ENCODE peak calls at places on chromosomes 4 and X, in eight cellular contexts. V is mucosa of descending colon, H is CD14-positive monocyte, I is endothelial cell, J is Calu3, S is dorsolateral prefrontal cortex, O is ovary, L is GM10248. N is an unnamed sample.

GRCh38 chr4:77586953-77587383 is 18.7 kb upstream of the CXCL13 start:
- DNase-seq in I (no peak), O (no peak), H (peak), V (no peak), J (peak), S (no peak), L (peak), N (no peak)

GRCh38 chr4:152408514-152409327 is 127.2 kb downstream of the FBXW7 start:
- DNase-seq in S (no peak), I (peak), J (no peak), O (no peak), L (peak), H (no peak), V (peak), N (no peak)

GRCh38 chrX:65420154-65420553 is 114.4 kb downstream of the LAS1L start:
- DNase-seq in V (no peak), J (no peak), O (no peak), S (no peak), L (no peak), H (no peak), I (no peak), N (no peak)

GRCh38 chr4:139085141-139085540 is 69.6 kb downstream of the NOCT start:
- DNase-seq in J (no peak), L (no peak), O (no peak), S (no peak), V (no peak), H (no peak), I (no peak), N (no peak)

GRCh38 chr4:72471816-72472215 is 97.2 kb downstream of the ADAMTS3 start:
- DNase-seq in I (no peak), S (no peak), V (no peak), H (no peak), L (no peak), J (no peak), O (no peak), N (no peak)

GRCh38 chr4:92714640-92715039 is 410.9 kb downstream of the GRID2 start:
- DNase-seq in L (no peak), V (no peak), S (no peak), H (no peak), J (no peak), I (no peak), O (no peak), N (no peak)

GRCh38 chrX:151715735-151716134 is at the start of gene FATE1:
- DNase-seq in L (no peak), V (no peak), H (no peak), J (no peak), I (no peak), S (no peak), O (no peak), N (no peak)

GRCh38 chr4:77010841-77011354 is 61.3 kb downstream of the SEPTIN11 start:
- DNase-seq in V (no peak), J (no peak), O (no peak), S (no peak), H (no peak), L (no peak), I (no peak), N (no peak)

GRCh38 chr4:75248770-75249467 is 265.3 kb downstream of the RCHY1 start:
- DNase-seq in O (no peak), H (no peak), S (no peak), I (peak), V (no peak), J (peak), L (no peak), N (no peak)

GRCh38 chr4:189304755-189305154 is 635.9 kb upstream of the FRG1 start:
- DNase-seq in S (no peak), H (no peak), J (no peak), V (no peak), O (no peak), L (no peak), I (no peak), N (no peak)

GRCh38 chr4:13527983-13528822 is 16.1 kb downstream of the NKX3-2 start:
- DNase-seq in L (peak), V (no peak), I (no peak), S (no peak), J (no peak), H (no peak), O (no peak), N (no peak)

GRCh38 chr4:15361529-15361928 is 66.3 kb upstream of the C1QTNF7 start:
- DNase-seq in I (no peak), H (no peak), S (no peak), V (no peak), L (no peak), O (no peak), J (no peak), N (no peak)

GRCh38 chr4:91325495-91325894 is 978.3 kb upstream of the GRID2 start:
- DNase-seq in I (no peak), V (no peak), S (no peak), L (no peak), J (peak), H (no peak), O (no peak), N (no peak)

GRCh38 chrX:141405486-141405877 is 163.2 kb upstream of the SPANXC start:
- DNase-seq in J (no peak), H (no peak), V (no peak), L (no peak), O (no peak), I (no peak), S (no peak), N (no peak)

GRCh38 chr4:109559625-109559982 is 442 bp upstream of the MCUB start:
- DNase-seq in O (peak), S (no peak), I (peak), V (no peak), L (no peak), H (no peak), J (no peak), N (no peak)

GRCh38 chr4:147789596-147789995 is 57.7 kb downstream of the ARHGAP10 start:
- DNase-seq in H (no peak), S (no peak), I (no peak), O (no peak), V (no peak), J (no peak), L (no peak), N (no peak)

DNA sequence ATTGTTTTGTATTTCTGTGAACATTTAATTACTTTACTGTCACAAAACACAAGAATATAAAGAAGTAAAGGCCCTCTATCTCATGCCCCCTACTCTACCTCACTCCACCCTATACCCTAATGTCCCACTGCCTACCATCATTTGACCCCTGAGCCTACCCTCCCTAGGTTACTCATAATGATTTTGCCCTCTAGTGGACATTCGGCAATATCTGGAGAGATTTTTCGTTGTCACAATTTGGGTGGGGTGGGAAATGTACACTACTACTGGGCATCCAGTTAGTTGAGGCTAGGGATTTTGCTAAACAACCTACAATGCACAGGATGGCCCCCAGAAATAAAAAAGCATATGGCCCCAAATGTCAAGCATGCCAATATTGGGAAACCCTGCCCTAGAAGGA is 10.2 kb downstream of the TEX13A start:
- DNase-seq in J (no peak), H (no peak), S (no peak), O (no peak), I (no peak), L (no peak), V (no peak), N (no peak)
- TF ChIP-seq CTCF in J (no peak), H (no peak), S (no peak), O (no peak), I (no peak), L (no peak), V (no peak), N (no peak)

DNA sequence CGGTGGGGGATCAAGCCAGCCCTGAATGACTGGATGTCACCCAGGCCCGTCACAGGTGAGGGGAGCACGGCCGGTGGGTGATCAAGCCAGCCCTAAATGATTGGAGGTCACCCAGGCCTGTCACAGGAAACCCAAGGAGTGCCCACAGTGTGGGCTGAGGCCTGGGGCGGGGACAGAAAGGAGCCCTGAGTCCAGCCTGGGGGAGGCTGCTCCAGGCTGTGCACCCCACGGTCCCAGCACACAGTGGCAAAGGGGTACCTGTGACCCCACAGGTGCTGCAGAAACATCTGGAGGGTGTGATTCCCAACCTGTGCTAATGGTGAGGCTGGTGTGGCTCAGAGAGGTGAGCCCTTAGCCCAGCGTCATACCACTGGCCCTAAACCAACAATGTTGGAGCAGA is 6.2 kb upstream of the CPLX1 start:
- DNase-seq in J (no peak), O (no peak), H (no peak), L (no peak), I (no peak), S (no peak), V (no peak), N (no peak)
- TF ChIP-seq CTCF in J (no peak), O (no peak), H (no peak), L (no peak), I (no peak), S (no peak), V (no peak), N (no peak)

DNA sequence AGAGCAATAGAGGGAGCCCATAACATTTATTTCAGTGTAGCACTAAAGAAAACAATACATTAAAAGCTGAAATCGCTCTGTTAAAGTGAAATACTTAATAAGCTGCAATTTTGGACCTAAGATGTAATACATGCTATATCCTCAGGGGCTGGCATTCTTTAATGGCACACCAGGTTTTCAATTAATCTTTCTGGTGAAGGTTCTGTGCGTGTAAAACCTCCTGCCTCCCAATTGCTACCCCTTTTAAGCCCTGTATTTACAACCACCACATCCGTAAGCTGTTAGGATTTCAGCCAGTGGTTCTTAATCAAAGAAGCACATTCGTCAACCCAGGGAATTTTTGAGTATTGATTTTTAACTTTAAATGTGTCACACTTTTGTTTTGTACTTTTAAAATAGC is 7.6 kb upstream of the COMMD8 start:
- DNase-seq in L (no peak), V (no peak), H (no peak), I (no peak), S (no peak), J (peak), O (no peak), N (no peak)
- TF ChIP-seq CTCF in L (no peak), V (no peak), H (no peak), I (no peak), S (no peak), J (no peak), O (no peak), N (no peak)

GRCh38 chr4:160567634-160568033 is 1464.8 kb downstream of the RAPGEF2 start:
- DNase-seq in J (no peak), L (no peak), H (no peak), V (no peak), O (no peak), S (no peak), I (no peak), N (no peak)
- TF ChIP-seq CTCF in J (no peak), L (no peak), H (no peak), V (no peak), O (no peak), S (no peak), I (no peak), N (no peak)

GRCh38 chrX:100979881-100980607 is 10.5 kb downstream of the ARL13A start:
- DNase-seq in S (no peak), I (no peak), V (no peak), O (no peak), H (no peak), J (peak), L (no peak), N (no peak)
- TF ChIP-seq CTCF in S (no peak), I (no peak), V (no peak), O (no peak), H (no peak), J (no peak), L (no peak), N (no peak)

GRCh38 chr4:26325191-26325590 is 4.4 kb downstream of the RBPJ start:
- DNase-seq in V (peak), L (no peak), J (peak), H (no peak), S (no peak), O (no peak), I (no peak), N (no peak)
- TF ChIP-seq CTCF in V (no peak), L (peak), J (no peak), H (peak), S (peak), O (no peak), I (no peak), N (peak)

GRCh38 chrX:49043987-49044281 is 777 bp upstream of the TFE3 start:
- DNase-seq in S (no peak), V (no peak), J (no peak), I (no peak), L (no peak), H (no peak), O (no peak), N (no peak)
- TF ChIP-seq CTCF in S (no peak), V (no peak), J (no peak), I (no peak), L (no peak), H (peak), O (no peak), N (no peak)

N was measured in progenitor cell of endocrine pancreas.